ENCODE peak calls at places on chromosome 1, in five cellular contexts. R, O, S, L and Q are unnamed samples.

GRCh38 chr1:223609066-223609465 is 56.4 kb downstream of the CAPN8 start:
- DNase-seq in S (no peak), O (no peak), L (no peak), R (no peak), Q (no peak)

GRCh38 chr1:47778280-47778679 is 218.9 kb downstream of the TRABD2B start:
- DNase-seq in S (no peak), O (no peak), R (no peak), L (no peak), Q (no peak)

GRCh38 chr1:48940354-48940753 is 163.7 kb upstream of the BEND5 start:
- DNase-seq in O (no peak), L (no peak), R (no peak), S (no peak), Q (no peak)

GRCh38 chr1:51558375-51558924 is 39.4 kb upstream of the EPS15 start:
- DNase-seq in S (no peak), R (no peak), O (no peak), L (no peak), Q (no peak)

GRCh38 chr1:110542730-110543129 is 23.8 kb upstream of the KCNA10 start:
- DNase-seq in S (no peak), L (no peak), R (peak; percentile 77), O (no peak), Q (no peak)

GRCh38 chr1:90876098-90876497 is 145.7 kb downstream of the ZNF644 start:
- DNase-seq in S (no peak), O (no peak), R (no peak), L (no peak), Q (no peak)

GRCh38 chr1:54979327-54979891 is 1.0 kb upstream of the TMEM61 start:
- DNase-seq in O (peak; percentile 43), S (no peak), L (no peak), R (no peak), Q (no peak)

GRCh38 chr1:162062542-162063015 is 6.9 kb upstream of the NOS1AP start:
- DNase-seq in L (no peak), S (peak; percentile 61), O (no peak), R (peak; percentile 73), Q (no peak)

GRCh38 chr1:194873328-194873923 is 1687.0 kb upstream of the B3GALT2 start:
- DNase-seq in R (no peak), S (no peak), L (no peak), O (no peak), Q (no peak)

GRCh38 chr1:63916485-63917360 is 142.9 kb downstream of the ROR1 start:
- DNase-seq in R (no peak), S (no peak), O (no peak), L (no peak), Q (no peak)

DNA sequence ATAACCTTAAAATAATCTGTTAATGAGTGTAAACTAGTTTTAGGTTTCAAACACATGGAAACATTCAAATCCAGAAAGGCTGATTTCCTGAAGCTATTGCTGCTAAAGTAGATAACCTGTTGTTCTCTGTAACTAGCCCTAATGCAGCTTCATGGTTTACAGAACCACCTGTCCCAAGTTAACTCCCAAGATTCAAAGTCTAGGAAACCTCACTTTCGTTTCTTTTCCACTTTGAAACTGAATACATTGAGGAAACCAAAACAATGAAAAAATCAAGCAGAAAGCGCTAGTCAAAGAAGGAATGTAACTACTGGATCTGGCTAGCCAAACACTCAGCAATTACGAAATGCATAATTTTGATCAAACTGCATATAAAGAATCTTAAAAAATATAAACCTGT is 17.8 kb downstream of the SLC16A1 start:
- DNase-seq in R (no peak), O (no peak), L (no peak), S (no peak), Q (no peak)
- H3K4me3 ChIP-seq in R (no peak overlapping the region), O (no peak overlapping the region), L (no peak overlapping the region), S (no peak overlapping the region), Q (no peak overlapping the region)

DNA sequence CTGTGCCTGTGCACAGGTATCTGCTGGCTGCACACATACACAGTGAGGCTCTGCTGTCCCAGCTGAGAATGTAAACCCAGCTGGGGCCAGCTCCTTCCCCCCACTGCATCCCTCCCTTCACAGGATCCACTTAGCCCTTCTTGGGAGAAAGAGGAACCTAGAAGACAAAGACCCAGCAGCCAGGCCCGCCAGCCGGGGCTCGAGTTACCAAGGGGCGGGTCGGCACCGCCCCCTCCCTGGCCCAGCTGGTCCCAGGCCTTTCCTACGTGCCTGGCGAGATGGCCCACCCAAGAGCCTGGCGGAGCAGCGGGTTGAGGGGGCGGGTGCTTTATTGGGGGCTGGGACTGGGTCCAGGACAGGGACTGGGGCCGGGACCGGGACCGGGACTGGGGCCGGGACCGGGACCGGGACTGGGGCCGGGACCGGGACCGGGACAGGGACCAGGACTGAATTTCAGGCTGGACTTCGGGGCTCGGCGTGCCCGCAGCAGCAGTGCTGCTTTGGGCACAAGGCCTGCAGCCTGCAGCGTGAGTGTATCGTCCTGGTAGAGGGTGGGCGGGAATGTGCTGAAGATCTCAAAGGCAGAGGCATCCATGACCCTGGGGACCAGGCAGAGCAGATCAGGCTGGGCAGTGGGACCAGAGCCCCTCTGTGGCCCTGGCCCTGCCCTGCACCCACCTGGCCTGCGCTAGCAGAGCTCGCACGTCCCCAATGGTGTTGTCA is 2.2 kb downstream of the SH3BGRL3 start:
- DNase-seq in R (peak; percentile 97), O (no peak), S (peak; percentile 81), L (peak; percentile 52), Q (no peak)
- H3K4me3 ChIP-seq in R (peak overlapping the region; percentile 76), O (peak overlapping the region; percentile 98), S (no peak overlapping the region), L (no peak overlapping the region), Q (no peak overlapping the region)

DNA sequence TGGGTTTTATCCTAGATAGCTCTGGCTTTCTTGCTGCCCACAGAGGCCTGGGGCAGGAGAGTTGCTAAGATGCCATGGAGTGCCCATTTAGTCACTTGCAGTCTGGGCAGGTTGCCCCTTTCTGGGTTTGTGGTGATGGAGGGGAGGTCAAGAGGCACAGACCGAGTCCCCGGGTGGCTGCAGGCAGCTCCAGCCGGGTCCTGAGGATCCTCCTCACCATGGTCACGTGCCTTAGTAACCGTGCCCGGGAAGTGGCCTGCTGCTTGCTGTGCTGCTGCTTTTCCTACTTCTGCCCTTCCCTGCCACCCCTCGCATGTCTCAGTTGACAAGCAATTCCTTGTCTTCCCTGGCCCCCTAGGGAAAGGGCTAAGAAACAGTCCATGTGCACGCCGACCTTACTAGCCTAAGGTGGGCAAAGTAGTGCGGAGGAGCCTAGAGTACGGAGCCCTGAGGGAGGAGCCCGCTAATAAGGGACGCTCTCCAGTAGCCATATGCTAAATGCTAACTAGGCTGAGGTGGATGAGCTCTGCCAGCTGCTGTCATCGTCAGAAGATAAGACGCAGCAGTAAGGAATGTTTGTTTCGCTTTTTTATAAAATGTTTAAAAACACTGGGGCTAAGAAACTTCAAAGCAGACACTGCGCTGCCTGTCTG is 34.9 kb downstream of the CLCA1 start:
- DNase-seq in L (peak; percentile 81), R (peak; percentile 33), S (peak; percentile 82), O (no peak), Q (no peak)
- H3K4me3 ChIP-seq in L (peak overlapping the region; percentile 48), R (peak overlapping the region; percentile 43), S (peak overlapping the region; percentile 72), O (peak overlapping the region; percentile 59), Q (peak overlapping the region; percentile 46)

GRCh38 chr1:193463518-193463917 is 277.1 kb upstream of the B3GALT2 start:
- DNase-seq in R (no peak), O (no peak), S (no peak), L (no peak), Q (no peak)
- H3K4me3 ChIP-seq in R (no peak overlapping the region), O (no peak overlapping the region), S (no peak overlapping the region), L (no peak overlapping the region), Q (no peak overlapping the region)

DNA sequence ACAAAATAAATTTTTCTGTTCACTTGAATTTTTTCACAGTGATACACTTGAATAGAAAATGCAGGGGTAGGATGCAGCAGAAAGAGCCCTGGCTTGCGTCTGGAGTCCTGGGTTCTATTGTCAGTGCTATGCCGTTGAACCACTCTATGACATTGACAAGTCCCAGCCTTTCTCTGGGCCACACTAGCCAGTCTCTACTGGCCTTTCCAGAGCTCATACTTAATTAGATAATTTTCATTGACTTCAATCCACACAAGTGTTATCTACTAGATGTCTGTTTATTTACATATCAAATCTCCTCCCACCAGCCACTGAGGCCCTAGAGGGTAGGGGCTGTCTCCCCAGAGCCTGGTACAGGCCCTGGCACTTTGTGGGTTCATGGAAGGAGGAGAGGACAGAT is 15.5 kb upstream of the CELA3B start:
- DNase-seq in R (no peak), S (no peak), O (no peak), L (no peak), Q (no peak)
- H3K4me3 ChIP-seq in R (no peak overlapping the region), S (no peak overlapping the region), O (no peak overlapping the region), L (no peak overlapping the region), Q (no peak overlapping the region)

DNA sequence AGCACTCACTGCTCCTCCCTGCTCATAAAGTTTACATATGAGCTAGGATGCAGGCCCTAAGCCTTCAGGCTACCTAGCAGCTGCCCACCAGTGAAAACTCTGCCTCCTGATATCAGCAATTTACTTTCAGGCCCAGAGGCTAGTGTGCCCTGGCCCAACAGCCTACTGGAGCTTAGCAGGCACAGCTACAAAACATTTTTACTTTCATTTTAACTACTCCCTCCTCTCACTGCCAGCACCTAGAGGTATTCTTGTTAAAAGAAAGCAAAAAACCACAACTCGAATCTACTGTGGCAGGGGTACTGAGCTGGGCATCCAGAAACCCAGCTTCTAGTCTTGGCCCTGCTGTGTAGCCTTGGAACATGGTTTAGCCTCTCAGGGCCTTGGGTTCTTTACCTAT is 5.8 kb upstream of the LORICRIN start:
- DNase-seq in S (no peak), R (no peak), O (no peak), L (no peak), Q (no peak)
- H3K4me3 ChIP-seq in S (no peak overlapping the region), R (no peak overlapping the region), O (no peak overlapping the region), L (no peak overlapping the region), Q (no peak overlapping the region)

GRCh38 chr1:94115254-94115899 is 5.6 kb downstream of the ABCA4 start:
- DNase-seq in S (no peak), R (no peak), L (no peak), O (no peak), Q (no peak)
- H3K4me3 ChIP-seq in S (no peak overlapping the region), R (no peak overlapping the region), L (no peak overlapping the region), O (no peak overlapping the region), Q (no peak overlapping the region)

GRCh38 chr1:151992345-151993083 is 1.1 kb downstream of the S100A10 start:
- DNase-seq in S (peak; percentile 89), O (peak; percentile 89), R (peak; percentile 56), L (peak; percentile 90), Q (peak; percentile 89)

GRCh38 chr1:151993084-151993733 is 450 bp downstream of the S100A10 start:
- DNase-seq in L (peak; percentile 32), R (peak; percentile 38), O (peak; percentile 82), S (peak; percentile 78), Q (peak; percentile 65)

GRCh38 chr1:151990058-151990855 is 3.4 kb downstream of the S100A10 start:
- DNase-seq in S (no peak), R (no peak), O (no peak), L (no peak), Q (no peak)

GRCh38 chr1:151990856-151991198 is 2.8 kb downstream of the S100A10 start:
- DNase-seq in O (no peak), L (peak; percentile 72), S (no peak), R (no peak), Q (no peak)

GRCh38 chr1:151991663-151992344 is 1.9 kb downstream of the S100A10 start:
- DNase-seq in S (no peak), R (no peak), L (no peak), O (no peak), Q (no peak)
- H3K4me3 ChIP-seq in S (peak overlapping the region; percentile 86), R (no peak overlapping the region), L (peak overlapping the region; percentile 68), O (peak overlapping the region; percentile 95), Q (peak overlapping the region; percentile 78)

GRCh38 chr1:6259491-6260362 is 1.2 kb downstream of the GPR153 start:
- DNase-seq in O (peak; percentile 83), L (peak; percentile 86), S (peak; percentile 94), R (peak; percentile 94), Q (peak; percentile 90)
- H3K4me3 ChIP-seq in O (peak overlapping the region; percentile 76), L (peak overlapping the region; percentile 60), S (peak overlapping the region; percentile 64), R (peak overlapping the region; percentile 77), Q (peak overlapping the region; percentile 64)